ENCODE peak calls at places on chromosomes 4 and X, in eight cellular contexts. One of them, this sample, is unnamed. For H3K36me3, the result is how much of the 10 kb centered on the place peaks cover.

GRCh38 chr4:5839332-5839731 is 53.6 kb downstream of the CRMP1 start:
- DNase-seq in right lobe of liver: no peak
- DNase-seq in thoracic aorta: no peak
- DNase-seq in BJ: no peak
- DNase-seq in mesendoderm: no peak
- DNase-seq in stomach: no peak
- DNase-seq in tibial nerve: no peak
- DNase-seq in left ventricle myocardium inferior: no peak
- DNase-seq in this sample: peak

GRCh38 chr4:153610623-153611376 is 73.3 kb upstream of the TLR2 start:
- DNase-seq in stomach: no peak
- DNase-seq in thoracic aorta: no peak
- DNase-seq in tibial nerve: no peak
- DNase-seq in mesendoderm: peak
- DNase-seq in right lobe of liver: no peak
- DNase-seq in left ventricle myocardium inferior: no peak
- DNase-seq in BJ: no peak
- DNase-seq in this sample: no peak

GRCh38 chr4:7199129-7199725 is 6.9 kb downstream of the SORCS2 start:
- DNase-seq in thoracic aorta: no peak
- DNase-seq in tibial nerve: peak
- DNase-seq in stomach: no peak
- DNase-seq in BJ: no peak
- DNase-seq in right lobe of liver: no peak
- DNase-seq in mesendoderm: no peak
- DNase-seq in left ventricle myocardium inferior: no peak
- DNase-seq in this sample: no peak

GRCh38 chr4:155047755-155048154 is 160.7 kb upstream of the NPY2R start:
- DNase-seq in left ventricle myocardium inferior: no peak
- DNase-seq in right lobe of liver: no peak
- DNase-seq in BJ: no peak
- DNase-seq in tibial nerve: no peak
- DNase-seq in stomach: no peak
- DNase-seq in mesendoderm: no peak
- DNase-seq in thoracic aorta: no peak
- DNase-seq in this sample: no peak

GRCh38 chr4:10347281-10347795 is 109.9 kb downstream of the ZNF518B start:
- DNase-seq in BJ: no peak
- DNase-seq in right lobe of liver: no peak
- DNase-seq in mesendoderm: no peak
- DNase-seq in tibial nerve: no peak
- DNase-seq in thoracic aorta: no peak
- DNase-seq in left ventricle myocardium inferior: no peak
- DNase-seq in stomach: no peak
- DNase-seq in this sample: no peak

GRCh38 chr4:159765402-159765801 is 662.5 kb downstream of the RAPGEF2 start:
- DNase-seq in mesendoderm: no peak
- DNase-seq in left ventricle myocardium inferior: no peak
- DNase-seq in right lobe of liver: no peak
- DNase-seq in thoracic aorta: no peak
- DNase-seq in BJ: no peak
- DNase-seq in tibial nerve: no peak
- DNase-seq in stomach: no peak
- DNase-seq in this sample: no peak

GRCh38 chr4:6343950-6344408 is 74.3 kb downstream of the WFS1 start:
- DNase-seq in mesendoderm: peak
- DNase-seq in tibial nerve: no peak
- DNase-seq in left ventricle myocardium inferior: no peak
- DNase-seq in BJ: no peak
- DNase-seq in right lobe of liver: no peak
- DNase-seq in stomach: peak
- DNase-seq in thoracic aorta: no peak
- DNase-seq in this sample: peak

GRCh38 chr4:37835806-37836205 is 9.3 kb downstream of the PGM2 start:
- DNase-seq in thoracic aorta: no peak
- DNase-seq in mesendoderm: no peak
- DNase-seq in right lobe of liver: no peak
- DNase-seq in left ventricle myocardium inferior: no peak
- DNase-seq in BJ: no peak
- DNase-seq in stomach: no peak
- DNase-seq in tibial nerve: no peak
- DNase-seq in this sample: no peak

GRCh38 chr4:180028682-180029081 is 2214.5 kb upstream of the TENM3 start:
- DNase-seq in BJ: no peak
- DNase-seq in left ventricle myocardium inferior: peak
- DNase-seq in stomach: no peak
- DNase-seq in tibial nerve: no peak
- DNase-seq in mesendoderm: peak
- DNase-seq in right lobe of liver: peak
- DNase-seq in thoracic aorta: no peak
- DNase-seq in this sample: peak

GRCh38 chr4:58191086-58191485 is 1080.9 kb upstream of the IGFBP7 start:
- DNase-seq in thoracic aorta: no peak
- DNase-seq in left ventricle myocardium inferior: no peak
- DNase-seq in right lobe of liver: no peak
- DNase-seq in tibial nerve: no peak
- DNase-seq in stomach: no peak
- DNase-seq in BJ: no peak
- DNase-seq in mesendoderm: no peak
- DNase-seq in this sample: no peak

GRCh38 chr4:139509727-139510410 is 46.1 kb downstream of the SETD7 start:
- DNase-seq in mesendoderm: peak
- DNase-seq in thoracic aorta: no peak
- DNase-seq in BJ: no peak
- DNase-seq in left ventricle myocardium inferior: no peak
- DNase-seq in tibial nerve: no peak
- DNase-seq in right lobe of liver: peak
- DNase-seq in stomach: peak
- DNase-seq in this sample: no peak
- H3K36me3 ChIP-seq in mesendoderm: under half
- H3K36me3 ChIP-seq in thoracic aorta: half or more
- H3K36me3 ChIP-seq in BJ: under half
- H3K36me3 ChIP-seq in left ventricle myocardium inferior: under half
- H3K36me3 ChIP-seq in tibial nerve: under half
- H3K36me3 ChIP-seq in right lobe of liver: under half
- H3K36me3 ChIP-seq in stomach: half or more
- H3K36me3 ChIP-seq in this sample: half or more

GRCh38 chrX:2413969-2414368 is 86.8 kb downstream of the DHRSX start:
- DNase-seq in left ventricle myocardium inferior: no peak
- DNase-seq in thoracic aorta: no peak
- DNase-seq in stomach: no peak
- DNase-seq in right lobe of liver: no peak
- DNase-seq in BJ: no peak
- DNase-seq in tibial nerve: no peak
- DNase-seq in mesendoderm: no peak
- DNase-seq in this sample: no peak
- H3K36me3 ChIP-seq in left ventricle myocardium inferior: under half
- H3K36me3 ChIP-seq in thoracic aorta: under half
- H3K36me3 ChIP-seq in stomach: under half
- H3K36me3 ChIP-seq in right lobe of liver: under half
- H3K36me3 ChIP-seq in BJ: under half
- H3K36me3 ChIP-seq in tibial nerve: under half
- H3K36me3 ChIP-seq in mesendoderm: under half
- H3K36me3 ChIP-seq in this sample: under half

DNA sequence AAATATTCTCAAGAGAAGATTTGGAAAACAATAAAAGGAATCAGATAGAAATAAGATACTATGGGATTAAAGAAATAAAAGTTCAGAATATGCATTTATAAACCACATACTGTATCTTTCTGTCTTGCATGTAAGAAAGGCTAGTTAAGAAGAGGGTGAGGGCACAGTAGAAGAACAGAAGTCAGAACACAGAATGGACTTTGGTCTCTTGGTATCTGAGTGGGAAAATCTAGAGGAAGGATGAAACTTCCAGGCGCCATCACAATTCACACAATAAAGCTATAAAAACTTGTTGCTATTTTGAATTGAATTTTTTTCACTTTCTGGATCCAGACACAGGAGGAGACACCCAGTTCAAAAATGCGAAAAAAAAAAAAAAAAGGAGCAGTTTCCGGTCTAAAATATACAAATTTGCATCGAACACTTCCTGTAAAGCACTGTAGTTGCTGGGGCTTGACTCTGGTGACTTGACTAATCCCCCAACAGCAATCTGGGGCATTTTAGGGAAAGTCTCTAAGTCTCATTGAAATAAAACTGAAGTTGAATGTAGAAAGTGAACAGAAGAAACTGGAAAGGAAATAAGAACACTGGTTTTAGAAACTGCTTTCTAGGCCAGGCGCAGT is 8.1 kb upstream of the NAAA start:
- DNase-seq in BJ: no peak
- DNase-seq in left ventricle myocardium inferior: no peak
- DNase-seq in stomach: no peak
- DNase-seq in thoracic aorta: no peak
- DNase-seq in right lobe of liver: no peak
- DNase-seq in tibial nerve: no peak
- DNase-seq in mesendoderm: no peak
- DNase-seq in this sample: no peak
- H3K36me3 ChIP-seq in BJ: under half
- H3K36me3 ChIP-seq in left ventricle myocardium inferior: half or more
- H3K36me3 ChIP-seq in stomach: half or more
- H3K36me3 ChIP-seq in thoracic aorta: under half
- H3K36me3 ChIP-seq in right lobe of liver: under half
- H3K36me3 ChIP-seq in tibial nerve: under half
- H3K36me3 ChIP-seq in mesendoderm: under half
- H3K36me3 ChIP-seq in this sample: half or more

GRCh38 chr4:145815626-145816025 is 123.0 kb downstream of the ZNF827 start:
- DNase-seq in thoracic aorta: no peak
- DNase-seq in tibial nerve: no peak
- DNase-seq in BJ: peak
- DNase-seq in right lobe of liver: no peak
- DNase-seq in left ventricle myocardium inferior: no peak
- DNase-seq in mesendoderm: no peak
- DNase-seq in stomach: no peak
- DNase-seq in this sample: no peak
- H3K36me3 ChIP-seq in thoracic aorta: under half
- H3K36me3 ChIP-seq in tibial nerve: under half
- H3K36me3 ChIP-seq in BJ: under half
- H3K36me3 ChIP-seq in right lobe of liver: under half
- H3K36me3 ChIP-seq in left ventricle myocardium inferior: under half
- H3K36me3 ChIP-seq in mesendoderm: under half
- H3K36me3 ChIP-seq in stomach: under half
- H3K36me3 ChIP-seq in this sample: under half